ENCODE peak calls at places on chromosomes 13 and 19, in four cellular contexts. One of them, this sample, is unnamed.

GRCh38 chr19:47560999-47561398 is 11.9 kb downstream of the ZNF541 start:
- DNase-seq in ovary: no peak
- DNase-seq in spleen: no peak
- DNase-seq in transverse colon: no peak
- DNase-seq in this sample: no peak

GRCh38 chr13:30466358-30466714 is 600 bp upstream of the HMGB1 start:
- DNase-seq in spleen: no peak
- DNase-seq in transverse colon: no peak
- DNase-seq in ovary: no peak
- DNase-seq in this sample: no peak

GRCh38 chr13:110187501-110188161 is 119.3 kb downstream of the COL4A1 start:
- DNase-seq in spleen: no peak
- DNase-seq in transverse colon: no peak
- DNase-seq in ovary: no peak
- DNase-seq in this sample: peak

GRCh38 chr19:10966809-10967208 is 6.0 kb downstream of the SMARCA4 start:
- DNase-seq in transverse colon: no peak
- DNase-seq in spleen: no peak
- DNase-seq in ovary: no peak
- DNase-seq in this sample: no peak

GRCh38 chr19:9070066-9070465 is 16.8 kb upstream of the OR1M1 start:
- DNase-seq in spleen: no peak
- DNase-seq in ovary: no peak
- DNase-seq in transverse colon: no peak
- DNase-seq in this sample: no peak

GRCh38 chr13:87677334-87678234 is 6.4 kb downstream of the SLITRK5 start:
- DNase-seq in transverse colon: peak
- DNase-seq in spleen: peak
- DNase-seq in ovary: no peak
- DNase-seq in this sample: peak

GRCh38 chr13:21537105-21537504 is 66.9 kb downstream of the MICU2 start:
- DNase-seq in spleen: no peak
- DNase-seq in transverse colon: no peak
- DNase-seq in ovary: no peak
- DNase-seq in this sample: no peak

GRCh38 chr19:2270157-2270571 is 11.8 kb downstream of the PEAK3 start:
- DNase-seq in ovary: peak
- DNase-seq in transverse colon: peak
- DNase-seq in spleen: peak
- DNase-seq in this sample: no peak

GRCh38 chr13:110869805-110870706 is 44.8 kb downstream of the ANKRD10 start:
- DNase-seq in transverse colon: peak
- DNase-seq in spleen: peak
- DNase-seq in ovary: peak
- DNase-seq in this sample: peak

GRCh38 chr19:34881982-34882381 is 44.7 kb upstream of the ZNF30 start:
- DNase-seq in transverse colon: no peak
- DNase-seq in spleen: no peak
- DNase-seq in ovary: no peak
- DNase-seq in this sample: no peak

GRCh38 chr13:97205971-97206370 is 16.2 kb upstream of the MBNL2 start:
- DNase-seq in spleen: no peak
- DNase-seq in transverse colon: no peak
- DNase-seq in ovary: no peak
- DNase-seq in this sample: peak

GRCh38 chr13:114310961-114311360 is 3.3 kb upstream of the CHAMP1 start:
- DNase-seq in transverse colon: no peak
- DNase-seq in spleen: no peak
- DNase-seq in ovary: no peak
- DNase-seq in this sample: no peak

GRCh38 chr19:1651548-1652394 is 644 bp downstream of the TCF3 start:
- DNase-seq in transverse colon: peak
- DNase-seq in ovary: peak
- DNase-seq in spleen: peak
- DNase-seq in this sample: no peak

GRCh38 chr13:40238761-40239160 is 427.7 kb downstream of the FOXO1 start:
- DNase-seq in transverse colon: no peak
- DNase-seq in spleen: no peak
- DNase-seq in ovary: no peak
- DNase-seq in this sample: no peak

GRCh38 chr13:40236566-40237168 is 429.8 kb downstream of the FOXO1 start:
- DNase-seq in ovary: peak
- DNase-seq in spleen: no peak
- DNase-seq in transverse colon: no peak
- DNase-seq in this sample: no peak

GRCh38 chr13:40243047-40243446 is 423.4 kb downstream of the FOXO1 start:
- DNase-seq in ovary: no peak
- DNase-seq in spleen: no peak
- DNase-seq in transverse colon: no peak
- DNase-seq in this sample: no peak

GRCh38 chr13:40243982-40244381 is 422.5 kb downstream of the FOXO1 start:
- DNase-seq in spleen: no peak
- DNase-seq in transverse colon: no peak
- DNase-seq in ovary: no peak
- DNase-seq in this sample: no peak

GRCh38 chr13:40240293-40240692 is 426.1 kb downstream of the FOXO1 start:
- DNase-seq in transverse colon: no peak
- DNase-seq in spleen: no peak
- DNase-seq in ovary: no peak
- DNase-seq in this sample: no peak
- TF ChIP-seq POLR2A in transverse colon: no peak
- TF ChIP-seq POLR2A in spleen: no peak
- TF ChIP-seq POLR2A in ovary: no peak
- TF ChIP-seq POLR2A in this sample: no peak

GRCh38 chr13:53249236-53249635 is 220.6 kb downstream of the OLFM4 start:
- DNase-seq in ovary: no peak
- DNase-seq in spleen: no peak
- DNase-seq in transverse colon: no peak
- DNase-seq in this sample: no peak
- TF ChIP-seq POLR2A in ovary: no peak
- TF ChIP-seq POLR2A in spleen: no peak
- TF ChIP-seq POLR2A in transverse colon: no peak
- TF ChIP-seq POLR2A in this sample: no peak

DNA sequence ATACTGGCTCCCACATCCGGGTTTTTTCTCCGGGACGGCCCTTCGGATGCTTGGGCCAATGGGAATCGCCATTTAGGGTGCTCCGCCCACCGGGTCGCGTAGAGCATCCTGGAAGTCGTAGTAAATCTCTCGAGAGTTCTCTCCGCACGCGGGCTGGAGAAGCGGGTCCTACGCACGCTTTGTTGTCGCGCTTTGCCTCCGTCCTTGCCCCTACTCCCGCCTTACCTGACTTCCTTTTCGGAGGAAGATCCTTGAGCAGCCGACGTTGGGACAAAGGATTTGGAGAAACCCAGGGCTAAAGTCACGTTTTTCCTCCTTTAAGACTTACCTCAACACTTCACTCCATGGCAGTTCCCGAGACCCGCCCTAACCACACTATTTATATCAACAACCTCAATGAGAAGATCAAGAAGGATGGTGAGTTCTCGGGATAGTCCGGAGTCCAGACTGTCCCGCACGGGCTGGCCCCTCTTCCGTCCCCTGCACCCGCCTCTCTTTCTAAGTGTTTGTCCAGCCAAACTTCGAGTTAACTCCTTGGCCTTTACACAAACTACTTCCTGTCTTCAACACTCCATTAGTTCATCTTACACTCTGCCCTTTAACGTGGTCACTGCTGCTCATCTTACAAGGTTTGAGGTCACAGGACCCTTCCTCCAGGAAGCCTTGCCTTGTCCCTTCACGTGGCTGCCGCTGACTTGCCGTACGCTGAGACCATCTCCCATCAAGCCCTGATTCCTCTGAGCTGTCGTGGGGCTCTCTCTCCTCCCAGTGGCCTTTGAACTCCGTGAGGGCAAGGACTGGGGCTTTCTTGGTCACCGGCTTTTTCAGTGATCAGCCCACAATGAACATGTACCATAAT is at the start of gene SNRPA:
- DNase-seq in transverse colon: peak
- DNase-seq in spleen: peak
- DNase-seq in ovary: peak
- DNase-seq in this sample: peak
- TF ChIP-seq POLR2A in transverse colon: peak
- TF ChIP-seq POLR2A in spleen: peak
- TF ChIP-seq POLR2A in ovary: peak
- TF ChIP-seq POLR2A in this sample: peak

GRCh38 chr19:40232479-40232878 is 6.0 kb upstream of the CCNP start:
- DNase-seq in ovary: no peak
- DNase-seq in transverse colon: no peak
- DNase-seq in spleen: no peak
- DNase-seq in this sample: no peak
- TF ChIP-seq POLR2A in ovary: no peak
- TF ChIP-seq POLR2A in transverse colon: no peak
- TF ChIP-seq POLR2A in spleen: no peak
- TF ChIP-seq POLR2A in this sample: no peak

GRCh38 chr19:49933643-49934042 is 4.3 kb upstream of the NUP62 start:
- DNase-seq in spleen: peak
- DNase-seq in ovary: no peak
- DNase-seq in transverse colon: no peak
- DNase-seq in this sample: no peak
- TF ChIP-seq POLR2A in spleen: no peak
- TF ChIP-seq POLR2A in ovary: no peak
- TF ChIP-seq POLR2A in transverse colon: no peak
- TF ChIP-seq POLR2A in this sample: no peak

GRCh38 chr13:81283062-81283461 is 942.1 kb upstream of the SPRY2 start:
- DNase-seq in transverse colon: no peak
- DNase-seq in spleen: no peak
- DNase-seq in ovary: no peak
- DNase-seq in this sample: no peak
- TF ChIP-seq POLR2A in transverse colon: no peak
- TF ChIP-seq POLR2A in spleen: no peak
- TF ChIP-seq POLR2A in ovary: no peak
- TF ChIP-seq POLR2A in this sample: no peak

DNA sequence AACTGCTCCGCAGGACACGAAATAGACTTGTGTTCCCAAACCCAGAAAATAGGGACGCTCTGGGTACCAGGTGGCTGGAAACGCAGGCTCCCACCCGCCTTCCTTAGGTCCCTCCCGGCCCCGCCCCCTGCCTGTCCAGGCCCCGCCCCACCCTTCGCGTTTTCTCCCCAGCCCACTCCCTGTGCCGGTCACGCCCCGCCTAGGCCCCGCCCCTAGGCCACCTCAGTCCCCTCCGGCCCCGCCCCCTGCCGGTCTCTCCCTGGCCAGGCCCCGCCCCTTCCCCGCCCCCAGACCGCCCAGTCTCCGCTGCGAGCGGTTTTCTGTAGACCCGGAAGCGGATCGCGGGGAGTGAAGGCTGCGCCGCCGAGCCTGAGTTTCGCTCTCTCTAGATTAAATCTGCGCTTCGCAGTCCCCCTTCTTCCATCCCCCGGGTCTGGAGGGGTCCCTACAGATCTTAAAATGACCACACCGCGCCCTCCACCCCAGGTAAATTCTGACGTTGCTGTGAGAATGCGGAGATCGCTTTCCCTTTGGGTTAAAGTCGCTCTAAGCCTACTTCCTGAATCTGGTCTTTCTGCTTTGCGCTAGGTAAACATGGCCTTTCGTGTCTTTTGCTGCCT is 3.7 kb upstream of the ZNF665 start:
- DNase-seq in spleen: peak
- DNase-seq in ovary: peak
- DNase-seq in transverse colon: peak
- DNase-seq in this sample: peak
- TF ChIP-seq POLR2A in spleen: no peak
- TF ChIP-seq POLR2A in ovary: peak
- TF ChIP-seq POLR2A in transverse colon: peak
- TF ChIP-seq POLR2A in this sample: peak

GRCh38 chr19:39265321-39265916 is 2.8 kb upstream of the IFNL2 start:
- DNase-seq in spleen: no peak
- DNase-seq in ovary: no peak
- DNase-seq in transverse colon: no peak
- DNase-seq in this sample: no peak

GRCh38 chr19:39262496-39262895 is 5.7 kb upstream of the IFNL2 start:
- DNase-seq in transverse colon: no peak
- DNase-seq in spleen: no peak
- DNase-seq in ovary: no peak
- DNase-seq in this sample: no peak

GRCh38 chr19:39261704-39262103 is 6.5 kb upstream of the IFNL2 start:
- DNase-seq in spleen: no peak
- DNase-seq in ovary: no peak
- DNase-seq in transverse colon: no peak
- DNase-seq in this sample: no peak

GRCh38 chr19:39264306-39265290 is 3.6 kb upstream of the IFNL2 start:
- DNase-seq in spleen: peak
- DNase-seq in ovary: no peak
- DNase-seq in transverse colon: no peak
- DNase-seq in this sample: no peak

DNA sequence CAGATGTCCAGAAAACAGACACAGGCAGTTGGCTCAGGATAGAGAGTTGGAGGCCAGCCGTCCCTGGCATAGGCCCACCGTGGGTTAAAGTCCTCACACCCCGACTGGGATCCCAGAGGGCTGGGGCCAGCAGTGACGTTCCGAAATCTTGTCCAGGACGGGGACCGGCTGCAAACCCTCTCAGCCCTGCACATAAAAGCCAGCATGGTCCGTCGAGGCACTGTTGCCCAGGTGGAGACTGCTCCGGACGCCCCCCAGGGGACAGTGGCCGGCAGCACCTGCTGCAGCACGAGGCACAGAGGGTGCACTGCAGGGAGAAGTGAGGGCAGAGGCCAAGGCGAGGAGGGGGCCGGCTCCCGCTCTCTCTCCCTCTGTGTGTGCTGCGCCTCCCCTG is 4.3 kb upstream of the IFNL2 start:
- DNase-seq in transverse colon: no peak
- DNase-seq in ovary: no peak
- DNase-seq in spleen: peak
- DNase-seq in this sample: no peak
- TF ChIP-seq POLR2A in transverse colon: no peak
- TF ChIP-seq POLR2A in ovary: no peak
- TF ChIP-seq POLR2A in spleen: no peak
- TF ChIP-seq POLR2A in this sample: no peak